ENCODE peak calls at places on chromosome 17, in seven cellular contexts. S is vagina; Q is lower lobe of right lung; B is A549; Y is GM12878; X is naive thymus-derived CD4-positive, alpha-beta T cell; V is thyroid gland. A is an unnamed sample.

GRCh38 chr17:32822996-32823395 is 53.9 kb downstream of the MYO1D start:
- DNase-seq in S (no peak), Q (no peak), B (no peak), Y (no peak), X (no peak), V (no peak), A (no peak)

GRCh38 chr17:80878876-80879722 is 112.5 kb upstream of the CHMP6 start:
- DNase-seq in S (no peak), Q (no peak), B (no peak), Y (no peak), X (no peak), V (no peak), A (no peak)

GRCh38 chr17:41689497-41690299 is 1.0 kb downstream of the EIF1 start:
- DNase-seq in S (no peak), Q (no peak), B (peak; percentile 79), Y (no peak), X (peak; percentile 71), V (no peak), A (peak; percentile 58)

GRCh38 chr17:5110816-5111215 is 862 bp downstream of the ZNF232 start:
- DNase-seq in S (no peak), Q (no peak), B (no peak), Y (no peak), X (no peak), V (no peak), A (no peak)

GRCh38 chr17:38451840-38452529 is 23.7 kb downstream of the ARHGAP23 start:
- DNase-seq in S (no peak), Q (no peak), B (no peak), Y (no peak), X (no peak), V (peak; percentile 18), A (no peak)

GRCh38 chr17:6231886-6232767 is 161.9 kb downstream of the WSCD1 start:
- DNase-seq in S (no peak), Q (no peak), B (no peak), Y (no peak), X (no peak), V (no peak), A (no peak)

GRCh38 chr17:61284174-61284573 is 115.5 kb upstream of the TBX2 start:
- DNase-seq in S (no peak), Q (no peak), B (no peak), Y (no peak), X (no peak), V (no peak), A (no peak)

GRCh38 chr17:77501101-77501566 is 360.4 kb downstream of the SEC14L1 start:
- DNase-seq in S (no peak), Q (no peak), B (peak; percentile 57), Y (no peak), X (no peak), V (no peak), A (no peak)

GRCh38 chr17:36592711-36593321 is 1.1 kb downstream of the DHRS11 start:
- DNase-seq in S (no peak), Q (peak; percentile 17), B (no peak), Y (no peak), X (no peak), V (no peak), A (peak; percentile 98)

GRCh38 chr17:72715906-72716572 is 376.4 kb downstream of the SLC39A11 start:
- DNase-seq in S (no peak), Q (no peak), B (peak; percentile 97), Y (no peak), X (no peak), V (no peak), A (no peak)

GRCh38 chr17:4938069-4938491 is 1.8 kb downstream of the SLC25A11 start:
- DNase-seq in S (no peak), Q (no peak), B (no peak), Y (no peak), X (no peak), V (no peak), A (no peak)

GRCh38 chr17:68697850-68698313 is 96.7 kb upstream of the FAM20A start:
- DNase-seq in S (no peak), Q (no peak), B (no peak), Y (no peak), X (no peak), V (no peak), A (no peak)

GRCh38 chr17:48610282-48611211 is at the start of gene HOXB7:
- DNase-seq in S (no peak), Q (peak; percentile 67), B (peak; percentile 75), Y (no peak), X (peak; percentile 32), V (no peak), A (no peak)

GRCh38 chr17:64118452-64118979 is 11.4 kb downstream of the ERN1 start:
- DNase-seq in S (no peak), Q (peak; percentile 67), B (no peak), Y (no peak), X (no peak), V (peak; percentile 79), A (peak; percentile 51)

GRCh38 chr17:68704897-68705296 is 103.7 kb upstream of the FAM20A start:
- DNase-seq in S (no peak), Q (no peak), B (no peak), Y (no peak), X (no peak), V (no peak), A (no peak)

GRCh38 chr17:49434821-49435581 is 20.3 kb upstream of the PHB1 start:
- DNase-seq in S (no peak), Q (no peak), B (peak; percentile 73), Y (no peak), X (peak; percentile 30), V (peak; percentile 35), A (peak; percentile 31)

GRCh38 chr17:36209575-36209974 is 1.3 kb upstream of the CCL4L2 start:
- DNase-seq in S (no peak), Q (no peak), B (no peak), Y (no peak), X (no peak), V (no peak), A (no peak)

GRCh38 chr17:19237389-19238166 is 412 bp downstream of the EPN2 start:
- DNase-seq in S (no peak), Q (peak; percentile 53), B (peak; percentile 51), Y (no peak), X (peak; percentile 58), V (peak; percentile 59), A (no peak)

GRCh38 chr17:15348030-15348429 is 6.6 kb upstream of the TEKT3 start:
- DNase-seq in S (no peak), Q (no peak), B (peak; percentile 67), Y (no peak), X (no peak), V (peak; percentile 28), A (peak; percentile 95)

GRCh38 chr17:47993031-47993546 is 22.2 kb downstream of the CDK5RAP3 start:
- DNase-seq in S (no peak), Q (no peak), B (no peak), Y (no peak), X (no peak), V (no peak), A (no peak)

GRCh38 chr17:80946449-80946848 is 45.2 kb upstream of the CHMP6 start:
- DNase-seq in S (no peak), Q (no peak), B (no peak), Y (no peak), X (no peak), V (no peak), A (no peak)

GRCh38 chr17:45411348-45412105 is 21.1 kb downstream of the ARHGAP27 start:
- DNase-seq in S (no peak), Q (no peak), B (no peak), Y (no peak), X (no peak), V (no peak), A (peak; percentile 72)

GRCh38 chr17:45408611-45409421 is 23.9 kb downstream of the ARHGAP27 start:
- DNase-seq in S (no peak), Q (no peak), B (no peak), Y (no peak), X (no peak), V (peak; percentile 47), A (peak; percentile 62)

GRCh38 chr17:45413498-45413923 is 19.2 kb downstream of the ARHGAP27 start:
- DNase-seq in S (no peak), Q (peak; percentile 84), B (no peak), Y (no peak), X (no peak), V (no peak), A (peak; percentile 97)

GRCh38 chr17:45409659-45410076 is 23.0 kb downstream of the ARHGAP27 start:
- DNase-seq in S (no peak), Q (no peak), B (no peak), Y (no peak), X (no peak), V (no peak), A (no peak)

GRCh38 chr17:45410144-45411091 is 22.3 kb downstream of the ARHGAP27 start:
- DNase-seq in S (no peak), Q (peak; percentile 73), B (no peak), Y (no peak), X (peak; percentile 66), V (peak; percentile 51), A (no peak)
- H3K4me3 ChIP-seq in S (peak overlapping the region; percentile 32), Q (peak overlapping the region; percentile 53), B (no peak overlapping the region), Y (peak overlapping the region; percentile 89), X (peak overlapping the region; percentile 96), V (no peak overlapping the region), A (peak overlapping the region; percentile 55)

GRCh38 chr17:2624292-2624731 is 30.9 kb downstream of the PAFAH1B1 start:
- DNase-seq in S (no peak), Q (no peak), B (no peak), Y (peak; percentile 21), X (no peak), V (no peak), A (no peak)
- H3K4me1 ChIP-seq in S (peaks cover 42% of the 10 kb centered on the region), Q (peaks cover 68% of the 10 kb centered on the region), B (peaks cover 4% of the 10 kb centered on the region), Y (peaks cover 5% of the 10 kb centered on the region), X (peaks cover 15% of the 10 kb centered on the region), V (peaks cover 8% of the 10 kb centered on the region), A (peaks cover 2% of the 10 kb centered on the region)

GRCh38 chr17:1124238-1124699 is 55.5 kb downstream of the ABR start:
- DNase-seq in S (no peak), Q (no peak), B (no peak), Y (no peak), X (no peak), V (no peak), A (no peak)
- H3K4me3 ChIP-seq in S (no peak overlapping the region), Q (no peak overlapping the region), B (no peak overlapping the region), Y (no peak overlapping the region), X (no peak overlapping the region), V (no peak overlapping the region), A (no peak overlapping the region)

GRCh38 chr17:59002126-59002525 is 104.6 kb downstream of the TRIM37 start:
- DNase-seq in S (no peak), Q (no peak), B (no peak), Y (no peak), X (no peak), V (no peak), A (no peak)
- H3K4me1 ChIP-seq in S (no peaks in the 10 kb centered on the region), Q (peaks cover 19% of the 10 kb centered on the region), B (peaks cover 14% of the 10 kb centered on the region), Y (peaks cover 18% of the 10 kb centered on the region), X (peaks cover 6% of the 10 kb centered on the region), V (peaks cover 3% of the 10 kb centered on the region), A (peaks cover 2% of the 10 kb centered on the region)

GRCh38 chr17:30292490-30292858 is 730 bp upstream of the BLMH start:
- DNase-seq in S (no peak), Q (no peak), B (no peak), Y (no peak), X (no peak), V (no peak), A (no peak)
- H3K4me3 ChIP-seq in S (peak overlapping the region; percentile 85), Q (peak overlapping the region; percentile 88), B (peak overlapping the region; percentile 80), Y (peak overlapping the region; percentile 92), X (peak overlapping the region; percentile 65), V (no peak overlapping the region), A (peak overlapping the region; percentile 86)

DNA sequence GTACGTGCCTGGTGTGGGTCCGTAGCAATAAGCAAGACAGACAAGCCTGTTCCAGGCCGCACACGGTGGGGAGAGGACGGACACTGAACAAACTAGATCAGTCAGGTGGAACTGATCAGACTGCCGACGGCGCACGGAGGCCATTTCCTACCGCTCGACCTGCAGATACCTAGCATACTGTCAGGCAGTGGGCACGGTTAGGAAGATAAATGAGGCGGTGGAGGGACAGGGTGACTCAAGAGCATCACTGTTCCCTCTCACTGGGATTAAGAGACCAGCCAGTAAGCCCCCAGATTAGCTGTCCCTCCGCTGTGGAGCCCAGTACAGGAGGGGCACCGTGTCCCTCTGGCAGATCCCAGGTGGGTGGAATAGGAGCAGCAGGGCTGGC is 4.8 kb downstream of the AANAT start:
- DNase-seq in S (no peak), Q (no peak), B (no peak), Y (no peak), X (no peak), V (no peak), A (no peak)
- H3K4me1 ChIP-seq in S (no peaks in the 10 kb centered on the region), Q (no peaks in the 10 kb centered on the region), B (no peaks in the 10 kb centered on the region), Y (no peaks in the 10 kb centered on the region), X (no peaks in the 10 kb centered on the region), V (no peaks in the 10 kb centered on the region), A (no peaks in the 10 kb centered on the region)